ENCODE peak calls at places on chromosomes 1 and 21, in seven cellular contexts. E is OCI-LY7, I is mammary epithelial cell, Z is transverse colon, O is MM.1S, J is cardiac muscle cell, U is epithelial cell of proximal tubule. T is an unnamed sample.

GRCh38 chr1:194300340-194300739 is 1113.9 kb upstream of the B3GALT2 start:
- DNase-seq in E (no peak), I (no peak), Z (no peak), O (no peak), J (no peak), U (no peak), T (no peak)

GRCh38 chr21:19510653-19511052 is 1107.1 kb upstream of the TMPRSS15 start:
- DNase-seq in E (no peak), I (no peak), Z (no peak), O (no peak), J (no peak), U (no peak), T (no peak)

GRCh38 chr1:18149113-18149641 is 41.6 kb downstream of the IGSF21 start:
- DNase-seq in E (no peak), I (no peak), Z (no peak), O (no peak), J (no peak), U (peak), T (no peak)

GRCh38 chr1:55402676-55403464 is 187.7 kb upstream of the USP24 start:
- DNase-seq in E (no peak), I (no peak), Z (no peak), O (no peak), J (no peak), U (no peak), T (no peak)

GRCh38 chr1:109880961-109881894 is 29.4 kb upstream of the CSF1 start:
- DNase-seq in E (no peak), I (no peak), Z (no peak), O (no peak), J (no peak), U (no peak), T (no peak)

GRCh38 chr21:14773777-14774345 is 227.7 kb upstream of the SAMSN1 start:
- DNase-seq in E (peak), I (peak), Z (peak), O (peak), J (peak), U (peak), T (peak)

GRCh38 chr1:162193815-162194214 is 124.3 kb downstream of the NOS1AP start:
- DNase-seq in E (no peak), I (no peak), Z (no peak), O (no peak), J (no peak), U (no peak), T (no peak)

GRCh38 chr1:157135646-157136045 is 2.5 kb downstream of the ETV3 start:
- DNase-seq in E (no peak), I (peak), Z (no peak), O (peak), J (peak), U (no peak), T (no peak)

GRCh38 chr1:31723828-31724359 is 20.1 kb upstream of the COL16A1 start:
- DNase-seq in E (peak), I (peak), Z (peak), O (peak), J (peak), U (no peak), T (peak)

GRCh38 chr1:187203257-187203656 is 374.5 kb downstream of the PLA2G4A start:
- DNase-seq in E (no peak), I (peak), Z (no peak), O (no peak), J (no peak), U (no peak), T (no peak)

GRCh38 chr1:200042119-200042436 is 14.6 kb downstream of the NR5A2 start:
- DNase-seq in E (no peak), I (no peak), Z (no peak), O (no peak), J (no peak), U (no peak), T (no peak)

GRCh38 chr1:202159534-202160371 is 649 bp downstream of the PTPN7 start:
- DNase-seq in E (peak), I (no peak), Z (peak), O (peak), J (no peak), U (no peak), T (peak)

GRCh38 chr1:77545970-77546369 is 136.5 kb downstream of the ZZZ3 start:
- DNase-seq in E (no peak), I (no peak), Z (no peak), O (no peak), J (no peak), U (no peak), T (no peak)

GRCh38 chr1:222104661-222105392 is 362.9 kb upstream of the DUSP10 start:
- DNase-seq in E (no peak), I (no peak), Z (no peak), O (no peak), J (no peak), U (no peak), T (no peak)

GRCh38 chr1:216927111-216927510 is 203.9 kb upstream of the ESRRG start:
- DNase-seq in E (no peak), I (no peak), Z (no peak), O (no peak), J (no peak), U (no peak), T (no peak)

GRCh38 chr1:54371038-54371935 is 34.9 kb downstream of the SSBP3 start:
- DNase-seq in E (no peak), I (no peak), Z (peak), O (no peak), J (no peak), U (no peak), T (no peak)

GRCh38 chr1:116765962-116766361 is 11.7 kb downstream of the CD2 start:
- DNase-seq in E (no peak), I (peak), Z (no peak), O (no peak), J (no peak), U (no peak), T (no peak)

GRCh38 chr1:74714429-74715362 is 18.2 kb downstream of the CRYZ start:
- DNase-seq in E (no peak), I (no peak), Z (no peak), O (no peak), J (no peak), U (no peak), T (no peak)

GRCh38 chr1:78716186-78716585 is 66.6 kb downstream of the IFI44 start:
- DNase-seq in E (no peak), I (no peak), Z (no peak), O (no peak), J (no peak), U (no peak), T (no peak)

GRCh38 chr1:237864338-237865244 is 26.1 kb downstream of the ZP4 start:
- DNase-seq in E (no peak), I (peak), Z (peak), O (peak), J (peak), U (peak), T (no peak)

GRCh38 chr1:207811319-207811718 is 59.5 kb downstream of the CD46 start:
- DNase-seq in E (no peak), I (no peak), Z (no peak), O (no peak), J (no peak), U (no peak), T (no peak)

GRCh38 chr1:110049801-110050601 is 15.6 kb downstream of the STRIP1 start:
- DNase-seq in E (no peak), I (no peak), Z (no peak), O (no peak), J (peak), U (no peak), T (no peak)

GRCh38 chr1:185311589-185312225 is 5.3 kb downstream of the IVNS1ABP start:
- DNase-seq in E (no peak), I (no peak), Z (no peak), O (no peak), J (no peak), U (no peak), T (no peak)
- H3K4me3 ChIP-seq in E (no peak), I (peak), Z (no peak), O (no peak), J (no peak), U (peak), T (no peak)

GRCh38 chr1:87820667-87821066 is 492.0 kb downstream of the LMO4 start:
- DNase-seq in E (no peak), I (no peak), Z (no peak), O (no peak), J (no peak), U (no peak), T (no peak)
- H3K4me3 ChIP-seq in E (no peak), I (no peak), Z (no peak), O (no peak), J (no peak), U (no peak), T (no peak)

GRCh38 chr1:2628191-2628932 is 4.5 kb downstream of the MMEL1 start:
- DNase-seq in E (no peak), I (no peak), Z (no peak), O (no peak), J (no peak), U (no peak), T (no peak)
- H3K4me3 ChIP-seq in E (no peak), I (no peak), Z (no peak), O (no peak), J (no peak), U (no peak), T (no peak)

DNA sequence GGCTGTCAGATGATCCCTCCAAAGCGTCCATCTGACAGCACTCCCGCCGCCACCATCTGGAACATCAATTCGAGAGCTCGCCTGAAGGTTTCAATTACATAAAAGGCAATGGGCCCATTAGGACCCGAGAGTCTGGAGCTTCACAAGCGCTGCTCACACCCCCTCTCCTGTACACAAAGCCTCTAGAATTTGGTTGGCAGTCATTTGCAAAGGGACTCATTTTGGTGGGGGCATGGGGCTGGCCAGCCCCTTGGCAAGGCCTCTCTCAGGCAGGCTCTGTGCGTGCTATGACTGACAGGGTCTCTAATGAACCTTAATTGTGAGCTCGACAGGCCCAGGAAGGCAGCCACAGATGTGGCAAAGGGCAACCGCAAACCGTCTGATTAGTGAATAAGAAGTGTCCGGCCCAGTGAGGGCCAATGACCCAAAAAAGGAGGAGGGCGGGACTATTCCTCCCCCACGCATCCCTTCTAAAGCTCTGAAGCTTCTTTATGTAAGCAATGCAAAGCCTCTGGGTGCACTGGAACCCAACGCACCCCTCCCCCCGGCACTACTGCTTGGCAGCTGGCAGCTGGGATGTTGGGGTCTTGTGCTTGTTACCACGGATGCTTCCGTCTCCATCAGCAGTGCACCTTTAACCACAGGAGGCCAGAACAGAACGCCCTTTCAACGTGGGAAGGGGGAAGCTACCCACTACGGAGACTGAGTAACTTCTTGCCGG is 79.4 kb downstream of the CAPZB start:
- DNase-seq in E (no peak), I (no peak), Z (no peak), O (no peak), J (no peak), U (no peak), T (peak)
- H3K4me3 ChIP-seq in E (no peak), I (no peak), Z (no peak), O (no peak), J (no peak), U (no peak), T (peak)

DNA sequence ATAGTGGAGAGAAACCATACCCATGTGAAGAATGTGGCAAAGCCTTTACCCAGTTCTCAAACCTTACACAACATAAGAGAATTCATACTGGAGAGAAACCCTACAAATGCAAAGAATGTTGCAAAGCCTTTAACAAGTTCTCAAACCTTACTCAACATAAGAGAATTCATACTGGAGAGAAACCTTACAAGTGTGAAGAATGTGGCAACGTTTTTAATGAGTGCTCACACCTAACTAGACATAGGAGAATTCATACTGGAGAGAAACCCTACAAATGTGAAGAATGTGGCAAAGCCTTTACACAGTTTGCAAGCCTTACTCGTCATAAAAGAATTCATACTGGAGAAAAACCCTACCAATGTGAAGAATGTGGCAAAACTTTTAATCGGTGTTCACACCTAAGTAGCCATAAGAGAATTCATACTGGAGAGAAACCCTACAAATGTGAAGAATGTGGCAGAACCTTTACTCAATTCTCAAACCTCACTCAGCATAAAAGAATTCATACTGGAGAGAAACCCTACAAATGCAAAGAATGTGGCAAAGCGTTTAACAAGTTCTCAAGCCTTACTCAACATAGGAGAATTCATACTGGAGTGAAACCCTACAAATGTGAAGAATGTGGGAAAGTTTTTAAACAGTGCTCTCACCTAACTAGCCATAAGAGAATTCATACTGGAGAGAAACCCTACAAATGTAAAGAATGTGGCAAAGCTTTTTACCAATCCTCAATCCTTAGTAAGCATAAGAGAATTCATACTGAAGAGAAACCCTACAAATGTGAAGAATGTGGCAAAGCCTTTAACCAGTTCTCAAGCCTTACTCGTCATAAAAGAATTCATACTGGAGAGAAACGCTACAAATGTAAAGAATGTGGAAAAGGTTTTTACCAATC is 80.0 kb downstream of the JMJD4 start:
- DNase-seq in E (peak), I (no peak), Z (no peak), O (no peak), J (no peak), U (no peak), T (no peak)
- H3K4me3 ChIP-seq in E (no peak), I (no peak), Z (no peak), O (no peak), J (no peak), U (no peak), T (no peak)

GRCh38 chr1:100583827-100584226 is 45.9 kb downstream of the GPR88 start:
- DNase-seq in E (no peak), I (no peak), Z (no peak), O (no peak), J (peak), U (no peak), T (no peak)
- H3K4me3 ChIP-seq in E (no peak), I (no peak), Z (no peak), O (no peak), J (no peak), U (no peak), T (no peak)

GRCh38 chr21:39251326-39251725 is 62.1 kb downstream of the BRWD1 start:
- DNase-seq in E (no peak), I (no peak), Z (no peak), O (no peak), J (no peak), U (no peak), T (no peak)
- H3K4me3 ChIP-seq in E (no peak), I (no peak), Z (no peak), O (no peak), J (no peak), U (no peak), T (no peak)